ENCODE peak calls at places on chromosome 9, in five cellular contexts. F is CD8-positive, alpha-beta T cell; T is A549; H is PC-3; R is heart right ventricle. U is an unnamed sample.
A peak's percentile ranks its signal among the peaks of the same experiment; 100 is the strongest.

GRCh38 chr9:122029898-122030297 is 63.2 kb downstream of the TTLL11 start:
- DNase-seq in R (no peak), F (no peak), T (peak; percentile 73), H (peak; percentile 46), U (no peak)

GRCh38 chr9:25350011-25350410 is 328.2 kb downstream of the TUSC1 start:
- DNase-seq in F (no peak), T (peak; percentile 1), H (peak; percentile 31), R (no peak), U (no peak)

GRCh38 chr9:127148014-127148413 is 25.6 kb upstream of the ANGPTL2 start:
- DNase-seq in T (no peak), R (no peak), F (no peak), H (no peak), U (no peak)

GRCh38 chr9:8025532-8025931 is 226.0 kb upstream of the DMAC1 start:
- DNase-seq in T (no peak), F (no peak), R (no peak), H (no peak), U (no peak)

GRCh38 chr9:110391826-110392485 is 54.3 kb upstream of the TXNDC8 start:
- DNase-seq in F (no peak), R (no peak), H (no peak), T (no peak), U (no peak)

GRCh38 chr9:14992516-14992915 is 82.3 kb upstream of the FREM1 start:
- DNase-seq in R (no peak), T (no peak), H (no peak), F (no peak), U (no peak)

GRCh38 chr9:131278421-131279111 is 2.3 kb upstream of the FAM78A start:
- DNase-seq in T (no peak), R (no peak), H (no peak), F (no peak), U (no peak)

GRCh38 chr9:27429436-27429835 is 94.7 kb upstream of the IFNK start:
- DNase-seq in T (no peak), H (no peak), F (no peak), R (no peak), U (no peak)

GRCh38 chr9:33164138-33164809 is 2.9 kb downstream of the B4GALT1 start:
- DNase-seq in F (no peak), T (no peak), H (no peak), R (no peak), U (no peak)

GRCh38 chr9:22041792-22042191 is 32.7 kb upstream of the CDKN2B start:
- DNase-seq in R (no peak), F (no peak), T (no peak), H (peak; percentile 89), U (peak; percentile 21)

GRCh38 chr9:131704195-131704983 is 35.5 kb downstream of the RAPGEF1 start:
- DNase-seq in H (peak; percentile 2), T (no peak), R (no peak), F (no peak), U (no peak)

GRCh38 chr9:27787941-27788340 is 214.7 kb upstream of the C9orf72 start:
- DNase-seq in T (peak; percentile 22), R (no peak), H (peak; percentile 33), F (no peak), U (peak; percentile 64)

GRCh38 chr9:70829591-70830265 is 291.7 kb downstream of the TRPM3 start:
- DNase-seq in R (no peak), F (no peak), T (no peak), H (no peak), U (no peak)

GRCh38 chr9:100601216-100601615 is 23.3 kb downstream of the CAVIN4 start:
- DNase-seq in T (peak; percentile 54), R (no peak), F (no peak), H (peak; percentile 69), U (peak; percentile 90)

GRCh38 chr9:77514886-77515711 is 133.0 kb downstream of the GNA14 start:
- DNase-seq in T (peak; percentile 59), H (peak; percentile 75), R (no peak), F (no peak), U (no peak)
- H3K27ac ChIP-seq in T (no peak overlapping the region), H (peak overlapping the region; percentile 91), R (peak overlapping the region; percentile 75), F (no peak overlapping the region), U (no peak overlapping the region)

GRCh38 chr9:974993-975739 is 1.3 kb upstream of the DMRT3 start:
- DNase-seq in F (no peak), T (no peak), H (no peak), R (no peak), U (peak; percentile 51)

GRCh38 chr9:976805-977360 is 428 bp downstream of the DMRT3 start:
- DNase-seq in R (no peak), F (no peak), H (peak; percentile 11), T (peak; percentile 37), U (peak; percentile 65)

GRCh38 chr9:977361-978116 is 1.1 kb downstream of the DMRT3 start:
- DNase-seq in F (no peak), T (no peak), H (no peak), R (no peak), U (peak; percentile 30)

GRCh38 chr9:975740-976257 is 656 bp upstream of the DMRT3 start:
- DNase-seq in H (no peak), T (no peak), F (no peak), R (no peak), U (no peak)

DNA sequence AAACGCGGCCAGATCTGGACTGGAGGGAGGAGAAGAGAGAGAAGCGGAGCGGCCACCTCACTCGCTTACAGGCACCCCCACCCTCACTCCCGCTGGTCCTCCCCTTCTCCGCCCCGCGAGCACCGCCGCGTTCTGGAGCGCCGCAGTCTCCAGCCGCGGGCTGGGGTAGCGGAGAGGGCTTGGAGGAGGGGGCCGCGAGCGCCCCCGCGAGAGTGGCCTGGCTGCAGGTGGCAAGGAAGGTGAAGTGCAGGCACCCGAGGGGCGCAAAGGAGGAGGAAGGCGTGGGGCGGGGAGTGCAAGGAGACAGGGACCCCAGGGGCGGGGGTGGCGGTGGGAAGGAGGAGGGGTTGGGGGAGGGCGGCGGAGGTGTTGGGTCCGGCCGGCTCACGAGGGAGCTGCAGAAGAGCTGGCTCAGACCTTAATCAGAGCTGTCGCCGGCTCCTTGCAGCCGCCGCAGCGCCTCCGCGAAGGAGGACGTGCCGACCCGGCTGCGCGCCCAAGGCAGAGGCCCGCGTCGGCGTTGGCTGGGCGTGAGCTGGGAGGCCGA is at the start of gene DMRT3:
- DNase-seq in R (no peak), F (no peak), H (no peak), T (no peak), U (peak; percentile 88)
- H3K4me1 ChIP-seq in R (peaks cover 24% of the 10 kb centered on the region), F (peaks cover 21% of the 10 kb centered on the region), H (no peaks in the 10 kb centered on the region), T (peaks cover 4% of the 10 kb centered on the region), U (peaks cover 48% of the 10 kb centered on the region)

GRCh38 chr9:111925784-111926183 is 29.2 kb downstream of the UGCG start:
- DNase-seq in R (no peak), F (no peak), T (no peak), H (no peak), U (no peak)
- H3K27ac ChIP-seq in R (no peak overlapping the region), F (no peak overlapping the region), T (no peak overlapping the region), H (no peak overlapping the region), U (no peak overlapping the region)

GRCh38 chr9:95505072-95505471 is 11.7 kb downstream of the PTCH1 start:
- DNase-seq in R (no peak), T (no peak), F (no peak), H (no peak), U (peak; percentile 66)

GRCh38 chr9:95505676-95506437 is 10.9 kb downstream of the PTCH1 start:
- DNase-seq in T (peak; percentile 31), F (no peak), R (peak; percentile 68), H (peak; percentile 23), U (peak; percentile 77)

GRCh38 chr9:95506692-95507455 is 9.9 kb downstream of the PTCH1 start:
- DNase-seq in T (peak; percentile 65), R (peak; percentile 44), F (no peak), H (peak; percentile 25), U (peak; percentile 67)

GRCh38 chr9:95507456-95508241 is 9.1 kb downstream of the PTCH1 start:
- DNase-seq in H (peak; percentile 32), R (peak; percentile 42), F (no peak), T (peak; percentile 86), U (peak; percentile 66)

DNA sequence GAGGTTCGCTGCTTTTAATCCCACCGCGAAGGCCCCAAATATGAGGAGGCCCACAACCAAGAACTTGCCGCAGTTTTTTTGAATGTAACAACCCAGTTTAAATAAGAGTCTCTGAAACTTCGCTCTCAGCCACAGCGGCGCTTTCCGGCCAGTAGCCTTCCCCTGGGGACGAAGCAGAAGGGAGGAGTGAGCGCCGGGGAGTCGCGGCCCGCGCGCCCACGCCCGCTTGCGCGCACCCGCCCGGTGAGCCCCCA is 10.4 kb downstream of the PTCH1 start:
- DNase-seq in F (no peak), R (no peak), H (peak; percentile 21), T (peak; percentile 36), U (no peak)
- H3K4me1 ChIP-seq in F (peaks cover 43% of the 10 kb centered on the region), R (peaks cover 22% of the 10 kb centered on the region), H (peaks cover 14% of the 10 kb centered on the region), T (peaks cover 22% of the 10 kb centered on the region), U (peaks cover 24% of the 10 kb centered on the region)

GRCh38 chr9:83633676-83634075 is 10.7 kb downstream of the IDNK start:
- DNase-seq in T (no peak), H (no peak), R (no peak), F (no peak), U (no peak)

GRCh38 chr9:83636813-83637212 is 13.9 kb downstream of the IDNK start:
- DNase-seq in T (no peak), F (no peak), R (no peak), H (no peak), U (no peak)

GRCh38 chr9:83642784-83643183 is 19.8 kb downstream of the IDNK start:
- DNase-seq in R (no peak), H (no peak), T (no peak), F (no peak), U (peak; percentile 17)

GRCh38 chr9:83637389-83637788 is 14.4 kb downstream of the IDNK start:
- DNase-seq in T (no peak), H (no peak), F (no peak), R (no peak), U (no peak)

DNA sequence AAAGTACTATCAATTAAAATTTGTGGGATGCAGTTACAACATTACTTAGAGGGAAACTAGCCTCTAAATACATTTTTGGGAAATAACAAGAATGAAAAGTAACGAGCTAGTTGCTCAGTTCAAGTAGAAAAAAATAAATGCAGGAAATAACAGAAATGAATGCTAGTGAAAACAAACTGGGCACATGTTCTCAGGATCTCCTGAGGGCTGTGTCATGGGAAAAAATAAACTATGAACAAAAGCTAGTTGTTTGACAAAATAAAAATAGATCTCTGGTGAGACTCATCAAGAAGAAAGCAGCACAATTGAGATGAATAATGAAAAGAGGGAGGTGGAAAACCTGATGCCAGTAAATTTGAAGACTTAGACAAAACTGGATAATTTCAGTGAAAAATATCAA is 16.3 kb downstream of the IDNK start:
- DNase-seq in R (no peak), F (no peak), H (no peak), T (no peak), U (no peak)
- H3K27ac ChIP-seq in R (peak overlapping the region; percentile 10), F (no peak overlapping the region), H (no peak overlapping the region), T (no peak overlapping the region), U (no peak overlapping the region)

U was measured in GM23338.